ENCODE peak calls at places on chromosome 1, in nine cellular contexts. One of them, this sample, is unnamed.

GRCh38 chr1:1921459-1921862 is 2.4 kb upstream of the TMEM52 start:
- DNase-seq in NCI-H524: no peak
- DNase-seq in NCI-H2227 treated with DMSO at 0.1 percent for 48 hours: no peak
- DNase-seq in skeletal muscle cell: no peak
- DNase-seq in IMR-90: no peak
- DNase-seq in activated CD8-positive, alpha-beta memory T cell treated with anti-CD3 and anti-CD28 coated beads, Interleukin-2, amount 10 ng/mL, durations not matched to agents 7 days and 5 days: no peak
- DNase-seq in NCI-H1417: no peak
- DNase-seq in GM03348: no peak
- DNase-seq in type B pancreatic cell: peak
- DNase-seq in this sample: no peak

GRCh38 chr1:200131551-200132125 is 104.1 kb downstream of the NR5A2 start:
- DNase-seq in skeletal muscle cell: no peak
- DNase-seq in type B pancreatic cell: no peak
- DNase-seq in IMR-90: peak
- DNase-seq in NCI-H524: no peak
- DNase-seq in GM03348: no peak
- DNase-seq in NCI-H2227 treated with DMSO at 0.1 percent for 48 hours: no peak
- DNase-seq in NCI-H1417: no peak
- DNase-seq in activated CD8-positive, alpha-beta memory T cell treated with anti-CD3 and anti-CD28 coated beads, Interleukin-2, amount 10 ng/mL, durations not matched to agents 7 days and 5 days: no peak
- DNase-seq in this sample: peak

GRCh38 chr1:153643100-153643499 is 9.2 kb downstream of the CHTOP start:
- DNase-seq in activated CD8-positive, alpha-beta memory T cell treated with anti-CD3 and anti-CD28 coated beads, Interleukin-2, amount 10 ng/mL, durations not matched to agents 7 days and 5 days: no peak
- DNase-seq in NCI-H1417: no peak
- DNase-seq in IMR-90: no peak
- DNase-seq in NCI-H2227 treated with DMSO at 0.1 percent for 48 hours: no peak
- DNase-seq in skeletal muscle cell: no peak
- DNase-seq in type B pancreatic cell: no peak
- DNase-seq in GM03348: no peak
- DNase-seq in NCI-H524: no peak
- DNase-seq in this sample: no peak

GRCh38 chr1:167797005-167797404 is 75.2 kb downstream of the MPZL1 start:
- DNase-seq in NCI-H2227 treated with DMSO at 0.1 percent for 48 hours: no peak
- DNase-seq in NCI-H524: peak
- DNase-seq in IMR-90: peak
- DNase-seq in NCI-H1417: no peak
- DNase-seq in type B pancreatic cell: no peak
- DNase-seq in activated CD8-positive, alpha-beta memory T cell treated with anti-CD3 and anti-CD28 coated beads, Interleukin-2, amount 10 ng/mL, durations not matched to agents 7 days and 5 days: no peak
- DNase-seq in skeletal muscle cell: peak
- DNase-seq in GM03348: peak
- DNase-seq in this sample: peak

GRCh38 chr1:72000809-72001208 is 281.5 kb downstream of the NEGR1 start:
- DNase-seq in IMR-90: peak
- DNase-seq in NCI-H2227 treated with DMSO at 0.1 percent for 48 hours: no peak
- DNase-seq in GM03348: no peak
- DNase-seq in NCI-H524: no peak
- DNase-seq in skeletal muscle cell: no peak
- DNase-seq in type B pancreatic cell: no peak
- DNase-seq in activated CD8-positive, alpha-beta memory T cell treated with anti-CD3 and anti-CD28 coated beads, Interleukin-2, amount 10 ng/mL, durations not matched to agents 7 days and 5 days: no peak
- DNase-seq in NCI-H1417: peak
- DNase-seq in this sample: peak

GRCh38 chr1:31976401-31976800 is 37.3 kb upstream of the KHDRBS1 start:
- DNase-seq in IMR-90: peak
- DNase-seq in activated CD8-positive, alpha-beta memory T cell treated with anti-CD3 and anti-CD28 coated beads, Interleukin-2, amount 10 ng/mL, durations not matched to agents 7 days and 5 days: no peak
- DNase-seq in skeletal muscle cell: no peak
- DNase-seq in NCI-H1417: no peak
- DNase-seq in GM03348: peak
- DNase-seq in NCI-H524: no peak
- DNase-seq in type B pancreatic cell: no peak
- DNase-seq in NCI-H2227 treated with DMSO at 0.1 percent for 48 hours: no peak
- DNase-seq in this sample: no peak

GRCh38 chr1:100188617-100189016 is 10.6 kb upstream of the LRRC39 start:
- DNase-seq in GM03348: peak
- DNase-seq in NCI-H524: peak
- DNase-seq in activated CD8-positive, alpha-beta memory T cell treated with anti-CD3 and anti-CD28 coated beads, Interleukin-2, amount 10 ng/mL, durations not matched to agents 7 days and 5 days: no peak
- DNase-seq in NCI-H2227 treated with DMSO at 0.1 percent for 48 hours: peak
- DNase-seq in IMR-90: peak
- DNase-seq in type B pancreatic cell: no peak
- DNase-seq in skeletal muscle cell: peak
- DNase-seq in NCI-H1417: no peak
- DNase-seq in this sample: peak

GRCh38 chr1:94310570-94311270 is 73.3 kb upstream of the ARHGAP29 start:
- DNase-seq in skeletal muscle cell: no peak
- DNase-seq in NCI-H2227 treated with DMSO at 0.1 percent for 48 hours: no peak
- DNase-seq in NCI-H524: peak
- DNase-seq in activated CD8-positive, alpha-beta memory T cell treated with anti-CD3 and anti-CD28 coated beads, Interleukin-2, amount 10 ng/mL, durations not matched to agents 7 days and 5 days: no peak
- DNase-seq in IMR-90: no peak
- DNase-seq in GM03348: no peak
- DNase-seq in NCI-H1417: no peak
- DNase-seq in type B pancreatic cell: no peak
- DNase-seq in this sample: no peak

GRCh38 chr1:229093546-229094336 is 177.2 kb upstream of the RAB4A start:
- DNase-seq in NCI-H1417: peak
- DNase-seq in NCI-H524: no peak
- DNase-seq in GM03348: no peak
- DNase-seq in IMR-90: no peak
- DNase-seq in type B pancreatic cell: peak
- DNase-seq in skeletal muscle cell: no peak
- DNase-seq in activated CD8-positive, alpha-beta memory T cell treated with anti-CD3 and anti-CD28 coated beads, Interleukin-2, amount 10 ng/mL, durations not matched to agents 7 days and 5 days: no peak
- DNase-seq in NCI-H2227 treated with DMSO at 0.1 percent for 48 hours: no peak
- DNase-seq in this sample: no peak

GRCh38 chr1:41810446-41810845 is 108.3 kb downstream of the HIVEP3 start:
- DNase-seq in IMR-90: peak
- DNase-seq in type B pancreatic cell: no peak
- DNase-seq in GM03348: peak
- DNase-seq in NCI-H1417: no peak
- DNase-seq in activated CD8-positive, alpha-beta memory T cell treated with anti-CD3 and anti-CD28 coated beads, Interleukin-2, amount 10 ng/mL, durations not matched to agents 7 days and 5 days: peak
- DNase-seq in skeletal muscle cell: no peak
- DNase-seq in NCI-H2227 treated with DMSO at 0.1 percent for 48 hours: no peak
- DNase-seq in NCI-H524: no peak
- DNase-seq in this sample: no peak

GRCh38 chr1:43450251-43451070 is 3.3 kb downstream of the HYI start:
- DNase-seq in NCI-H524: no peak
- DNase-seq in IMR-90: no peak
- DNase-seq in NCI-H2227 treated with DMSO at 0.1 percent for 48 hours: no peak
- DNase-seq in GM03348: no peak
- DNase-seq in skeletal muscle cell: no peak
- DNase-seq in type B pancreatic cell: peak
- DNase-seq in activated CD8-positive, alpha-beta memory T cell treated with anti-CD3 and anti-CD28 coated beads, Interleukin-2, amount 10 ng/mL, durations not matched to agents 7 days and 5 days: no peak
- DNase-seq in NCI-H1417: no peak
- DNase-seq in this sample: no peak

GRCh38 chr1:171985639-171986038 is 144.3 kb downstream of the DNM3 start:
- DNase-seq in IMR-90: no peak
- DNase-seq in type B pancreatic cell: no peak
- DNase-seq in activated CD8-positive, alpha-beta memory T cell treated with anti-CD3 and anti-CD28 coated beads, Interleukin-2, amount 10 ng/mL, durations not matched to agents 7 days and 5 days: no peak
- DNase-seq in skeletal muscle cell: no peak
- DNase-seq in NCI-H2227 treated with DMSO at 0.1 percent for 48 hours: no peak
- DNase-seq in NCI-H1417: no peak
- DNase-seq in NCI-H524: peak
- DNase-seq in GM03348: peak
- DNase-seq in this sample: no peak

GRCh38 chr1:204706838-204707509 is 21.4 kb upstream of the LRRN2 start:
- DNase-seq in NCI-H2227 treated with DMSO at 0.1 percent for 48 hours: peak
- DNase-seq in skeletal muscle cell: no peak
- DNase-seq in NCI-H524: peak
- DNase-seq in GM03348: no peak
- DNase-seq in NCI-H1417: peak
- DNase-seq in IMR-90: no peak
- DNase-seq in activated CD8-positive, alpha-beta memory T cell treated with anti-CD3 and anti-CD28 coated beads, Interleukin-2, amount 10 ng/mL, durations not matched to agents 7 days and 5 days: no peak
- DNase-seq in type B pancreatic cell: no peak
- DNase-seq in this sample: no peak

GRCh38 chr1:204151562-204152309 is at the start of gene ETNK2:
- DNase-seq in NCI-H524: peak
- DNase-seq in NCI-H2227 treated with DMSO at 0.1 percent for 48 hours: peak
- DNase-seq in NCI-H1417: peak
- DNase-seq in type B pancreatic cell: peak
- DNase-seq in activated CD8-positive, alpha-beta memory T cell treated with anti-CD3 and anti-CD28 coated beads, Interleukin-2, amount 10 ng/mL, durations not matched to agents 7 days and 5 days: no peak
- DNase-seq in GM03348: peak
- DNase-seq in IMR-90: peak
- DNase-seq in skeletal muscle cell: no peak
- DNase-seq in this sample: no peak

GRCh38 chr1:108636876-108637275 is 24.0 kb downstream of the HENMT1 start:
- DNase-seq in skeletal muscle cell: no peak
- DNase-seq in IMR-90: no peak
- DNase-seq in NCI-H2227 treated with DMSO at 0.1 percent for 48 hours: no peak
- DNase-seq in activated CD8-positive, alpha-beta memory T cell treated with anti-CD3 and anti-CD28 coated beads, Interleukin-2, amount 10 ng/mL, durations not matched to agents 7 days and 5 days: no peak
- DNase-seq in NCI-H1417: no peak
- DNase-seq in NCI-H524: no peak
- DNase-seq in GM03348: no peak
- DNase-seq in type B pancreatic cell: no peak
- DNase-seq in this sample: no peak

GRCh38 chr1:197171531-197171930 is 25.1 kb upstream of the ASPM start:
- DNase-seq in GM03348: no peak
- DNase-seq in NCI-H524: no peak
- DNase-seq in NCI-H1417: no peak
- DNase-seq in IMR-90: peak
- DNase-seq in NCI-H2227 treated with DMSO at 0.1 percent for 48 hours: no peak
- DNase-seq in skeletal muscle cell: no peak
- DNase-seq in type B pancreatic cell: no peak
- DNase-seq in activated CD8-positive, alpha-beta memory T cell treated with anti-CD3 and anti-CD28 coated beads, Interleukin-2, amount 10 ng/mL, durations not matched to agents 7 days and 5 days: no peak
- DNase-seq in this sample: no peak

GRCh38 chr1:2412773-2413494 is 570 bp upstream of the PEX10 start:
- DNase-seq in NCI-H2227 treated with DMSO at 0.1 percent for 48 hours: no peak
- DNase-seq in GM03348: peak
- DNase-seq in type B pancreatic cell: no peak
- DNase-seq in NCI-H524: peak
- DNase-seq in IMR-90: peak
- DNase-seq in activated CD8-positive, alpha-beta memory T cell treated with anti-CD3 and anti-CD28 coated beads, Interleukin-2, amount 10 ng/mL, durations not matched to agents 7 days and 5 days: peak
- DNase-seq in skeletal muscle cell: no peak
- DNase-seq in NCI-H1417: peak
- DNase-seq in this sample: no peak

GRCh38 chr1:224331326-224331725 is 1.4 kb upstream of the NVL start:
- DNase-seq in skeletal muscle cell: no peak
- DNase-seq in activated CD8-positive, alpha-beta memory T cell treated with anti-CD3 and anti-CD28 coated beads, Interleukin-2, amount 10 ng/mL, durations not matched to agents 7 days and 5 days: no peak
- DNase-seq in NCI-H1417: no peak
- DNase-seq in type B pancreatic cell: no peak
- DNase-seq in GM03348: no peak
- DNase-seq in NCI-H524: no peak
- DNase-seq in IMR-90: no peak
- DNase-seq in NCI-H2227 treated with DMSO at 0.1 percent for 48 hours: no peak
- DNase-seq in this sample: no peak

GRCh38 chr1:199173356-199173755 is 534.5 kb downstream of the PTPRC start:
- DNase-seq in activated CD8-positive, alpha-beta memory T cell treated with anti-CD3 and anti-CD28 coated beads, Interleukin-2, amount 10 ng/mL, durations not matched to agents 7 days and 5 days: no peak
- DNase-seq in GM03348: peak
- DNase-seq in NCI-H2227 treated with DMSO at 0.1 percent for 48 hours: no peak
- DNase-seq in NCI-H524: no peak
- DNase-seq in skeletal muscle cell: peak
- DNase-seq in type B pancreatic cell: no peak
- DNase-seq in IMR-90: peak
- DNase-seq in NCI-H1417: no peak
- DNase-seq in this sample: peak

GRCh38 chr1:236502972-236503639 is 20.7 kb upstream of the LGALS8 start:
- DNase-seq in skeletal muscle cell: no peak
- DNase-seq in NCI-H524: no peak
- DNase-seq in GM03348: peak
- DNase-seq in activated CD8-positive, alpha-beta memory T cell treated with anti-CD3 and anti-CD28 coated beads, Interleukin-2, amount 10 ng/mL, durations not matched to agents 7 days and 5 days: no peak
- DNase-seq in type B pancreatic cell: no peak
- DNase-seq in NCI-H2227 treated with DMSO at 0.1 percent for 48 hours: peak
- DNase-seq in NCI-H1417: peak
- DNase-seq in IMR-90: peak
- DNase-seq in this sample: peak

GRCh38 chr1:77416692-77417450 is 135.1 kb downstream of the AK5 start:
- DNase-seq in NCI-H524: peak
- DNase-seq in NCI-H1417: no peak
- DNase-seq in GM03348: no peak
- DNase-seq in NCI-H2227 treated with DMSO at 0.1 percent for 48 hours: no peak
- DNase-seq in IMR-90: peak
- DNase-seq in activated CD8-positive, alpha-beta memory T cell treated with anti-CD3 and anti-CD28 coated beads, Interleukin-2, amount 10 ng/mL, durations not matched to agents 7 days and 5 days: no peak
- DNase-seq in skeletal muscle cell: no peak
- DNase-seq in type B pancreatic cell: no peak
- DNase-seq in this sample: no peak

GRCh38 chr1:62295921-62296451 is 23.2 kb downstream of the KANK4 start:
- DNase-seq in NCI-H2227 treated with DMSO at 0.1 percent for 48 hours: no peak
- DNase-seq in type B pancreatic cell: no peak
- DNase-seq in activated CD8-positive, alpha-beta memory T cell treated with anti-CD3 and anti-CD28 coated beads, Interleukin-2, amount 10 ng/mL, durations not matched to agents 7 days and 5 days: no peak
- DNase-seq in NCI-H524: no peak
- DNase-seq in skeletal muscle cell: peak
- DNase-seq in IMR-90: peak
- DNase-seq in NCI-H1417: no peak
- DNase-seq in GM03348: peak
- DNase-seq in this sample: peak

GRCh38 chr1:87064981-87065380 is 150.5 kb downstream of the HS2ST1 start:
- DNase-seq in NCI-H2227 treated with DMSO at 0.1 percent for 48 hours: no peak
- DNase-seq in skeletal muscle cell: no peak
- DNase-seq in IMR-90: no peak
- DNase-seq in NCI-H1417: no peak
- DNase-seq in type B pancreatic cell: no peak
- DNase-seq in activated CD8-positive, alpha-beta memory T cell treated with anti-CD3 and anti-CD28 coated beads, Interleukin-2, amount 10 ng/mL, durations not matched to agents 7 days and 5 days: no peak
- DNase-seq in GM03348: no peak
- DNase-seq in NCI-H524: no peak
- DNase-seq in this sample: no peak

GRCh38 chr1:103265551-103265950 is 157.2 kb upstream of the COL11A1 start:
- DNase-seq in activated CD8-positive, alpha-beta memory T cell treated with anti-CD3 and anti-CD28 coated beads, Interleukin-2, amount 10 ng/mL, durations not matched to agents 7 days and 5 days: no peak
- DNase-seq in IMR-90: peak
- DNase-seq in NCI-H524: no peak
- DNase-seq in type B pancreatic cell: no peak
- DNase-seq in GM03348: no peak
- DNase-seq in NCI-H2227 treated with DMSO at 0.1 percent for 48 hours: no peak
- DNase-seq in NCI-H1417: no peak
- DNase-seq in skeletal muscle cell: no peak
- DNase-seq in this sample: no peak

This sample was measured in non-pigmented ciliary epithelial cell.